ENCODE peak calls at places on chromosomes 7 and 10, in eight cellular contexts. H, L, Q, J, R, B, E and O are unnamed samples.

GRCh38 chr7:31772211-31772610 is 85.2 kb downstream of the PPP1R17 start:
- DNase-seq in H (no peak), L (no peak), Q (no peak), J (no peak), R (no peak), B (no peak), E (no peak), O (no peak)

GRCh38 chr10:1419796-1420429 is 317.4 kb downstream of the ADARB2 start:
- DNase-seq in H (no peak), L (no peak), Q (no peak), J (no peak), R (no peak), B (no peak), E (no peak), O (no peak)

GRCh38 chr10:101270763-101271162 is 41.5 kb upstream of the LBX1 start:
- DNase-seq in H (no peak), L (no peak), Q (no peak), J (no peak), R (no peak), B (no peak), E (no peak), O (no peak)

GRCh38 chr7:18583305-18583704 is 87.8 kb downstream of the HDAC9 start:
- DNase-seq in H (peak), L (no peak), Q (peak), J (peak), R (peak), B (no peak), E (peak), O (peak)

GRCh38 chr7:29885626-29886025 is 79.3 kb downstream of the WIPF3 start:
- DNase-seq in H (no peak), L (no peak), Q (no peak), J (no peak), R (no peak), B (no peak), E (no peak), O (no peak)

GRCh38 chr7:112462236-112462635 is 12.0 kb downstream of the IFRD1 start:
- DNase-seq in H (peak), L (no peak), Q (peak), J (peak), R (peak), B (no peak), E (peak), O (peak)

GRCh38 chr7:44633254-44634186 is 27.1 kb downstream of the OGDH start:
- DNase-seq in H (peak), L (no peak), Q (peak), J (peak), R (peak), B (peak), E (peak), O (peak)

GRCh38 chr7:133355325-133355708 is 102.4 kb downstream of the EXOC4 start:
- DNase-seq in H (peak), L (no peak), Q (peak), J (peak), R (peak), B (no peak), E (peak), O (peak)

GRCh38 chr7:80781561-80781979 is 137.3 kb downstream of the SEMA3C start:
- DNase-seq in H (peak), L (no peak), Q (peak), J (peak), R (peak), B (no peak), E (peak), O (peak)

GRCh38 chr10:95728535-95728934 is 27.4 kb upstream of the ENTPD1 start:
- DNase-seq in H (peak), L (no peak), Q (peak), J (peak), R (no peak), B (no peak), E (peak), O (no peak)

GRCh38 chr10:72243822-72244437 is 27.9 kb upstream of the ASCC1 start:
- DNase-seq in H (peak), L (peak), Q (peak), J (peak), R (peak), B (peak), E (peak), O (peak)

GRCh38 chr7:138455609-138456008 is 4.5 kb upstream of the TRIM24 start:
- DNase-seq in H (no peak), L (no peak), Q (no peak), J (no peak), R (no peak), B (no peak), E (no peak), O (no peak)

GRCh38 chr7:128102490-128103291 is 71.5 kb upstream of the LRRC4 start:
- DNase-seq in H (no peak), L (no peak), Q (no peak), J (no peak), R (no peak), B (no peak), E (no peak), O (no peak)

GRCh38 chr7:78164459-78164858 is 365.9 kb downstream of the PHTF2 start:
- DNase-seq in H (peak), L (no peak), Q (no peak), J (no peak), R (no peak), B (no peak), E (no peak), O (no peak)

GRCh38 chr10:72540193-72540807 is 85.6 kb downstream of the MICU1 start:
- DNase-seq in H (no peak), L (no peak), Q (no peak), J (no peak), R (no peak), B (no peak), E (no peak), O (no peak)

GRCh38 chr7:99994819-99995218 is 19.0 kb upstream of the AZGP1 start:
- DNase-seq in H (no peak), L (no peak), Q (no peak), J (no peak), R (no peak), B (no peak), E (no peak), O (no peak)
- H3K4me3 ChIP-seq in H (no peak), L (no peak), Q (no peak), J (no peak), R (no peak), B (no peak), E (no peak), O (no peak)

DNA sequence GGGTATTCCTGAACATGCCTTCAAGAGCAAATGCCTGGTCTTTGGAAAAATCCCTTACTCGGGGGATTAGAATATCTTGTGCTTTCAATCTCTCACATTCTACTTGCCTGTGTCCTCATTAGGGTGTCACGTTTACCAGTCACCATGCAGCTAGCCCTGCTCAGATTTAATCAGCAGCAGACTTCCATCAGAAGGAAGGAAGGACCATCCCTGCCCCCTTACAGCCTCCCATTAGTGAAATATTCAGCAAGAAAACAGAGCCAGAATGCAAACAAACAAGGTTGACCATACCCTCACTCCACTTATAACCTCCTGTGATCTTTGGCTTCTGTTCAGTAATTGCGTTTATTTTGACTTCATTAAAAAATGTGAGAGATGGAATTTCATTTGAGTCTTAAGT is 208.6 kb downstream of the CXCL12 start:
- DNase-seq in H (no peak), L (no peak), Q (no peak), J (no peak), R (no peak), B (no peak), E (no peak), O (no peak)
- H3K4me3 ChIP-seq in H (no peak), L (no peak), Q (no peak), J (no peak), R (no peak), B (no peak), E (no peak), O (no peak)

DNA sequence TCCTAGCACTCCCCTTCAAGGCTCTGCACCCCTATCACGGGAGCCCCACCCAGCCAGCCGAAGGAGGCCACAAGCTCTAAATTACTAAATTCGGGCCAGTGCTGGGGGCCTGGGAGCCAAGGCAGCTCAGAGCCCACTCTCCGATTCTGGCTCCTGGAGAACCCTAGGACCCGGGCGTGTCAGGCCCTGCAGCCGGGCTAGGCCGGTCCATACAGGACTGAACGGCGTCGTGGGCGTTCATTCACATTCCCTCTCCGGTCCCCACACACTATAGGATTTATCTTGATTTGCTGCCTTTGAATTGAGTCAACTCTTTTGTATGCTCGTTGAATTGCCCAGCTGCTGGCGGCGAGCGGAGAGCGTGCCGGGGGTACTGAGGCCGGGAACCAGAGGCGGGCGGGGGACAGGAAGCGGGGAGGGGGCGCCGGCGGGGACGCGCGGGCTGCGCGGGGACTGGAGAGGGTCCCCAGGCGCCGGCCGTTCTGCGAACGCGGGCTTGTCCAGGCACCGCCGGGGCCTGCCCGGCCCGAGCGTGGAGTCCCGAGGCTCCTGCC is 1.1 kb upstream of the ELFN1 start:
- DNase-seq in H (peak), L (no peak), Q (no peak), J (no peak), R (peak), B (no peak), E (peak), O (no peak)
- H3K4me3 ChIP-seq in H (peak), L (no peak), Q (no peak), J (no peak), R (no peak), B (no peak), E (no peak), O (no peak)

GRCh38 chr7:74084722-74085578 is 1.3 kb downstream of the LIMK1 start:
- DNase-seq in H (no peak), L (no peak), Q (no peak), J (no peak), R (no peak), B (no peak), E (no peak), O (no peak)

GRCh38 chr7:74083928-74084721 is 521 bp downstream of the LIMK1 start:
- DNase-seq in H (peak), L (peak), Q (peak), J (peak), R (peak), B (peak), E (peak), O (peak)

GRCh38 chr7:74082770-74083116 is 861 bp upstream of the LIMK1 start:
- DNase-seq in H (no peak), L (no peak), Q (no peak), J (no peak), R (no peak), B (no peak), E (no peak), O (no peak)

GRCh38 chr7:74087791-74088453 is 4.3 kb downstream of the LIMK1 start:
- DNase-seq in H (no peak), L (no peak), Q (no peak), J (no peak), R (no peak), B (no peak), E (no peak), O (no peak)

GRCh38 chr7:74083117-74083876 is at the start of gene LIMK1:
- DNase-seq in H (peak), L (peak), Q (peak), J (peak), R (peak), B (peak), E (peak), O (peak)
- H3K4me3 ChIP-seq in H (peak), L (peak), Q (peak), J (peak), R (peak), B (peak), E (peak), O (peak)

GRCh38 chr7:10688544-10688943 is 285.1 kb upstream of the PHF14 start:
- DNase-seq in H (no peak), L (no peak), Q (no peak), J (no peak), R (no peak), B (no peak), E (no peak), O (no peak)
- H3K4me3 ChIP-seq in H (no peak), L (no peak), Q (no peak), J (no peak), R (no peak), B (no peak), E (no peak), O (no peak)